ENCODE peak calls at places on chromosomes 1 and 21, in six cellular contexts. W is ovary; V is stimulated activated naive CD8-positive, alpha-beta T cell treated with anti-CD3 and anti-CD28 coated beads, Interleukin-15, Interleukin-2, amounts not matched to agents 100 U/mL and 50 U/mL, for 24 hours; M is AG09309; I is T-helper 9 cell; G is Peyer's patch. E is an unnamed sample.

GRCh38 chr1:94039514-94039870 is 81.5 kb downstream of the ABCA4 start:
- DNase-seq in W (peak), V (peak), M (no peak), I (peak), G (peak), E (no peak)

GRCh38 chr1:24289937-24290595 is 29.1 kb upstream of the GRHL3 start:
- DNase-seq in W (peak), V (no peak), M (peak), I (no peak), G (peak), E (peak)

GRCh38 chr1:179807691-179808485 is 64.8 kb downstream of the FAM163A start:
- DNase-seq in W (no peak), V (no peak), M (peak), I (no peak), G (no peak), E (no peak)

GRCh38 chr1:211643324-211644212 is 31.9 kb downstream of the NEK2 start:
- DNase-seq in W (peak), V (no peak), M (no peak), I (no peak), G (peak), E (peak)

GRCh38 chr1:180603223-180603849 is 28.5 kb upstream of the XPR1 start:
- DNase-seq in W (no peak), V (no peak), M (no peak), I (no peak), G (no peak), E (no peak)

GRCh38 chr21:42320791-42321190 is 5.6 kb upstream of the TFF3 start:
- DNase-seq in W (no peak), V (no peak), M (no peak), I (no peak), G (no peak), E (peak)

GRCh38 chr1:233293556-233294446 is 1.7 kb downstream of the PCNX2 start:
- DNase-seq in W (no peak), V (no peak), M (no peak), I (no peak), G (no peak), E (no peak)

GRCh38 chr1:11395616-11396015 is 83.3 kb upstream of the DISP3 start:
- DNase-seq in W (no peak), V (no peak), M (no peak), I (no peak), G (no peak), E (no peak)

GRCh38 chr1:220544901-220545303 is 17.0 kb downstream of the MARK1 start:
- DNase-seq in W (no peak), V (no peak), M (no peak), I (no peak), G (no peak), E (no peak)

E was measured in osteocyte.